ENCODE peak calls at places on chromosomes 11 and 22, in four cellular contexts. V, L, S and E are unnamed samples.

GRCh38 chr11:61293869-61294716 is 1.0 kb downstream of the VWCE start:
- DNase-seq in V (peak; percentile 80), L (no peak), S (peak; percentile 57), E (peak; percentile 85)

GRCh38 chr11:122784325-122785155 is 53.8 kb upstream of the CRTAM start:
- DNase-seq in V (peak; percentile 63), L (no peak), S (no peak), E (peak; percentile 77)

GRCh38 chr11:27679136-27680015 is 20.9 kb downstream of the BDNF start:
- DNase-seq in V (no peak), L (no peak), S (no peak), E (no peak)

GRCh38 chr22:48404004-48404403 is 1423.7 kb downstream of the BRD1 start:
- DNase-seq in V (no peak), L (no peak), S (no peak), E (no peak)

GRCh38 chr11:82747471-82747870 is 13.8 kb upstream of the FAM181B start:
- DNase-seq in V (no peak), L (no peak), S (no peak), E (no peak)

GRCh38 chr11:69155302-69156198 is at the start of gene SMIM38:
- DNase-seq in V (no peak), L (no peak), S (no peak), E (no peak)

GRCh38 chr22:22866381-22867111 is 21.1 kb upstream of the IGLL5 start:
- DNase-seq in V (no peak), L (no peak), S (no peak), E (no peak)

GRCh38 chr11:40292636-40293585 is 1166.5 kb downstream of the LRRC4C start:
- DNase-seq in V (peak; percentile 30), L (no peak), S (peak; percentile 56), E (peak; percentile 69)

GRCh38 chr11:129701706-129702105 is 113.9 kb upstream of the TMEM45B start:
- DNase-seq in V (no peak), L (no peak), S (no peak), E (no peak)

GRCh38 chr22:36352775-36353507 is 34.8 kb downstream of the MYH9 start:
- DNase-seq in V (no peak), L (no peak), S (no peak), E (no peak)

GRCh38 chr11:86230921-86231320 is 13.6 kb upstream of the EED start:
- DNase-seq in V (no peak), L (no peak), S (no peak), E (no peak)

GRCh38 chr11:15969281-15969680 is 387.1 kb downstream of the SOX6 start:
- DNase-seq in V (peak; percentile 29), L (peak; percentile 80), S (no peak), E (peak; percentile 76)

GRCh38 chr22:23169032-23169384 is 11.3 kb upstream of the BCR start:
- DNase-seq in V (no peak), L (no peak), S (no peak), E (no peak)

GRCh38 chr11:61144511-61145179 is 16.6 kb downstream of the VPS37C start:
- DNase-seq in V (no peak), L (no peak), S (no peak), E (peak; percentile 57)

GRCh38 chr11:62732830-62733229 is 4.5 kb downstream of the TTC9C start:
- DNase-seq in V (no peak), L (no peak), S (no peak), E (no peak)

GRCh38 chr22:28103596-28103995 is 184.5 kb upstream of the PITPNB start:
- DNase-seq in V (no peak), L (no peak), S (no peak), E (no peak)

GRCh38 chr22:45774016-45774670 is 102.5 kb downstream of the ATXN10 start:
- DNase-seq in V (no peak), L (no peak), S (no peak), E (no peak)

GRCh38 chr11:62919898-62920640 is 1.1 kb downstream of the CHRM1 start:
- DNase-seq in V (no peak), L (no peak), S (no peak), E (no peak)

GRCh38 chr11:63622318-63622717 is 8.1 kb upstream of the PLAAT3 start:
- DNase-seq in V (no peak), L (no peak), S (no peak), E (no peak)

GRCh38 chr22:42281284-42281683 is 10.8 kb upstream of the TCF20 start:
- DNase-seq in V (no peak), L (no peak), S (no peak), E (peak; percentile 48)

GRCh38 chr22:42074846-42075245 is 798 bp downstream of the PHETA2 start:
- DNase-seq in V (no peak), L (no peak), S (no peak), E (no peak)

GRCh38 chr11:114257621-114258558 is 38.3 kb upstream of the NNMT start:
- DNase-seq in V (peak; percentile 68), L (peak; percentile 58), S (peak; percentile 60), E (peak; percentile 92)

GRCh38 chr11:117818036-117818858 is 6.3 kb downstream of the FXYD2 start:
- DNase-seq in V (no peak), L (no peak), S (no peak), E (no peak)

GRCh38 chr11:19790831-19791552 is 78.4 kb downstream of the NAV2 start:
- DNase-seq in V (no peak), L (no peak), S (peak; percentile 74), E (no peak)

GRCh38 chr11:121265586-121265985 is 27.0 kb upstream of the SC5D start:
- DNase-seq in V (no peak), L (no peak), S (no peak), E (no peak)

GRCh38 chr11:120061761-120062560 is 76.0 kb downstream of the TRIM29 start:
- DNase-seq in V (peak; percentile 48), L (no peak), S (peak; percentile 57), E (no peak)

GRCh38 chr11:123030517-123030916 is 31.4 kb downstream of the HSPA8 start:
- DNase-seq in V (no peak), L (no peak), S (no peak), E (no peak)

GRCh38 chr11:19844806-19845205 is 132.2 kb downstream of the NAV2 start:
- DNase-seq in V (no peak), L (no peak), S (no peak), E (no peak)

GRCh38 chr11:100903284-100903683 is 216.2 kb downstream of the ARHGAP42 start:
- DNase-seq in V (no peak), L (no peak), S (no peak), E (no peak)

GRCh38 chr11:27910186-27910941 is 197.6 kb downstream of the KIF18A start:
- DNase-seq in V (no peak), L (no peak), S (no peak), E (no peak)

GRCh38 chr11:64372802-64373597 is 14.0 kb downstream of the RPS6KA4 start:
- DNase-seq in V (no peak), L (no peak), S (peak; percentile 62), E (no peak)

GRCh38 chr22:27780161-27780575 is 21.4 kb downstream of the MN1 start:
- DNase-seq in V (no peak), L (no peak), S (no peak), E (no peak)

GRCh38 chr11:43579919-43580276 is 100.6 kb upstream of the HSD17B12 start:
- DNase-seq in V (no peak), L (no peak), S (peak; percentile 77), E (no peak)

DNA sequence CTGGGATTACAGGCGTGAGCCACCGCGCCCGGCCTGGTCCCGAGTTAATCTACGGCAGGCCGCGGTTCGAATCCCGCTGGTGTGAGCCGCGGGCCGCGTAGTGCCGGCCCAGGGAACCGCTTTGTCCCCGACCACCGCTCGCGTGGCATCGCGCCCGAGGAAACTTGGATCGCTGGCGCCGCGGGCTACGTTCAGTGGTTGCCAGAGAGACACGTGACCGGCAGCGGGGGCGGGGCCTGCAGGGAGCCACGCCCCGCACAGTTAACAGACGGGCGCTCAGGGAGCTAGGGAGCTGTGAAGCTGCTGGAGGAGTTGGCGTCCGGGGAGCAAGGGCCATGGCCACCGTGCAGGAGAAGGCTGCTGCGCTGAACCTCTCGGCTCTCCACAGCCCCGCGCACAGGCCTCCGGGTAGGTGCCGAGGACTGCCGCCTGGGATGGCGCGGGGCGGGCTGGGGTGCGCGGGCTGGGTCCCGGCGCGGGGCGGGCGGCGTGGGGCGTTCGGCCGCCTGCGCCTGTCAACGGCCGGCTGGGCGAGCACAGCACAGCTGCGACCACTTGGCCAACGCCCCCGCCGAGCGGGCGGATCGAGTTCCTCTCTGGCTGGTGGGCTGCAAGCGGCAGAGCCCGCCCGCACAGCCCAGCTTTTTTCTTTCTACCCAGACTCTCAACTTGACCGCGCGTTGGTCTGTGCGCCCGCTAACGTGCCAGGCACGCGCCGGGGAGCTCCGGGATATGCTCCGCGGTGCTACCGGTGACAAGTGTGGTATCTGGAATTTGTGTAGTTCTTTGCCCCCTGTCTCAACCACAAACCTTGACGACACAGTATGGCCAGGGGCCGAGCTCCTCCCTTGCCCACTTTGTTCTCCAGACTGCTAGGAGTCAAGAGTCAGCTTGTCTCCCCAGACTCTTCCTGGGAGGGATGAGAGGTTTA is at the start of gene DEPDC7:
- DNase-seq in V (peak; percentile 85), L (peak; percentile 87), S (peak; percentile 96), E (peak; percentile 94)
- TF ChIP-seq POLR2A in V (no peak), L (peak; percentile 11), S (peak; percentile 64), E (no peak)

GRCh38 chr11:134158023-134158422 is 65.7 kb downstream of the NCAPD3 start:
- DNase-seq in V (no peak), L (no peak), S (no peak), E (no peak)
- H3K4me3 ChIP-seq in V (no peak overlapping the region), L (no peak overlapping the region), S (no peak overlapping the region), E (no peak overlapping the region)

DNA sequence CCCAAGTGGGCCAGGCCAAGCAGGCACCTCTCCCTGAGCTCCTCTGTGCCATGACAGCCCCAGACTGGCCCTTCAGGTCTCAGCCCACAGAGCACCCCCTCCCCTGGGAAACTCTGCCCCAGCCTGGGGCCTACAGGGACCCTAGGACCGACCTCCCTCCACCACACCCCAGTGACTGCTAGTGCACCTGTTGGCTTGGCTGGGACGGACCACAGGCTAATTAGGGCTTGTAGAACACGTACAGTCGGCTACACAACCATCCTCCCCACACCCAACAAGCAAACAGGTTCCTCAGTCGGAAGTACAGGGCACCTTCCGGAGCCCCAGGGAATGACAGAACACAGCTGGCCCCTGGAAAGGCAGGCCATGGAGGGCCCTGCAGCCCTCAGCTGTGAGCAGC is 4.3 kb downstream of the SBF1 start:
- DNase-seq in V (no peak), L (no peak), S (no peak), E (no peak)
- H3K27ac ChIP-seq in V (no peak overlapping the region), L (peak overlapping the region; percentile 22), S (no peak overlapping the region), E (no peak overlapping the region)

GRCh38 chr11:78295347-78295746 is 106.6 kb downstream of the USP35 start:
- DNase-seq in V (no peak), L (no peak), S (no peak), E (no peak)

GRCh38 chr11:78295991-78296930 is 107.5 kb downstream of the USP35 start:
- DNase-seq in V (no peak), L (no peak), S (no peak), E (no peak)

GRCh38 chr11:78300108-78300507 is 111.4 kb downstream of the USP35 start:
- DNase-seq in V (no peak), L (no peak), S (no peak), E (no peak)

GRCh38 chr11:78299000-78299712 is 110.4 kb downstream of the USP35 start:
- DNase-seq in V (no peak), L (no peak), S (no peak), E (no peak)

GRCh38 chr11:78298216-78298860 is 109.6 kb downstream of the USP35 start:
- DNase-seq in V (no peak), L (no peak), S (no peak), E (no peak)
- TF ChIP-seq POLR2A in V (no peak), L (no peak), S (no peak), E (no peak)